ENCODE peak calls at places on chromosomes 12 and 14, in eight cellular contexts. One of them, this sample, is unnamed.

GRCh38 chr12:40645361-40645760 is 46.9 kb upstream of the CNTN1 start:
- DNase-seq in CD4-positive, alpha-beta T cell: no peak
- DNase-seq in astrocyte of the spinal cord: no peak
- DNase-seq in HCT116: no peak
- DNase-seq in GM12865: no peak
- DNase-seq in right atrium auricular region: no peak
- DNase-seq in HFFc6: no peak
- DNase-seq in ovary: no peak
- DNase-seq in this sample: no peak

GRCh38 chr12:131355688-131356245 is 355.1 kb upstream of the SFSWAP start:
- DNase-seq in right atrium auricular region: no peak
- DNase-seq in HCT116: no peak
- DNase-seq in astrocyte of the spinal cord: no peak
- DNase-seq in CD4-positive, alpha-beta T cell: no peak
- DNase-seq in GM12865: no peak
- DNase-seq in ovary: no peak
- DNase-seq in HFFc6: no peak
- DNase-seq in this sample: no peak

GRCh38 chr14:96631030-96631429 is 128.8 kb downstream of the PAPOLA start:
- DNase-seq in ovary: no peak
- DNase-seq in GM12865: no peak
- DNase-seq in astrocyte of the spinal cord: no peak
- DNase-seq in HCT116: no peak
- DNase-seq in HFFc6: no peak
- DNase-seq in right atrium auricular region: peak
- DNase-seq in CD4-positive, alpha-beta T cell: no peak
- DNase-seq in this sample: no peak

GRCh38 chr12:24071842-24072241 is 122.4 kb upstream of the SOX5 start:
- DNase-seq in HFFc6: no peak
- DNase-seq in right atrium auricular region: no peak
- DNase-seq in CD4-positive, alpha-beta T cell: no peak
- DNase-seq in astrocyte of the spinal cord: no peak
- DNase-seq in GM12865: no peak
- DNase-seq in ovary: no peak
- DNase-seq in HCT116: no peak
- DNase-seq in this sample: no peak

GRCh38 chr12:44184499-44185206 is 348.8 kb downstream of the TMEM117 start:
- DNase-seq in HFFc6: no peak
- DNase-seq in astrocyte of the spinal cord: no peak
- DNase-seq in HCT116: no peak
- DNase-seq in CD4-positive, alpha-beta T cell: no peak
- DNase-seq in GM12865: peak
- DNase-seq in ovary: no peak
- DNase-seq in right atrium auricular region: no peak
- DNase-seq in this sample: no peak

GRCh38 chr14:50085570-50086315 is 30.6 kb downstream of the VCPKMT start:
- DNase-seq in HCT116: no peak
- DNase-seq in GM12865: peak
- DNase-seq in astrocyte of the spinal cord: peak
- DNase-seq in HFFc6: peak
- DNase-seq in ovary: no peak
- DNase-seq in right atrium auricular region: no peak
- DNase-seq in CD4-positive, alpha-beta T cell: no peak
- DNase-seq in this sample: peak

GRCh38 chr12:124474709-124475108 is 92.7 kb downstream of the NCOR2 start:
- DNase-seq in ovary: no peak
- DNase-seq in right atrium auricular region: no peak
- DNase-seq in GM12865: no peak
- DNase-seq in HFFc6: no peak
- DNase-seq in astrocyte of the spinal cord: no peak
- DNase-seq in HCT116: no peak
- DNase-seq in CD4-positive, alpha-beta T cell: no peak
- DNase-seq in this sample: no peak

GRCh38 chr14:54944737-54945391 is 42.2 kb upstream of the GCH1 start:
- DNase-seq in astrocyte of the spinal cord: no peak
- DNase-seq in ovary: no peak
- DNase-seq in right atrium auricular region: no peak
- DNase-seq in HCT116: no peak
- DNase-seq in CD4-positive, alpha-beta T cell: no peak
- DNase-seq in HFFc6: no peak
- DNase-seq in GM12865: no peak
- DNase-seq in this sample: no peak

GRCh38 chr14:105275267-105275946 is 25.4 kb downstream of the BRF1 start:
- DNase-seq in right atrium auricular region: no peak
- DNase-seq in CD4-positive, alpha-beta T cell: no peak
- DNase-seq in HCT116: no peak
- DNase-seq in HFFc6: peak
- DNase-seq in GM12865: no peak
- DNase-seq in astrocyte of the spinal cord: peak
- DNase-seq in ovary: no peak
- DNase-seq in this sample: peak

GRCh38 chr12:19946549-19946948 is 421.8 kb upstream of the PDE3A start:
- DNase-seq in GM12865: no peak
- DNase-seq in CD4-positive, alpha-beta T cell: no peak
- DNase-seq in ovary: no peak
- DNase-seq in HCT116: no peak
- DNase-seq in right atrium auricular region: no peak
- DNase-seq in HFFc6: peak
- DNase-seq in astrocyte of the spinal cord: peak
- DNase-seq in this sample: peak

GRCh38 chr14:28157289-28157869 is 609.2 kb upstream of the FOXG1 start:
- DNase-seq in GM12865: no peak
- DNase-seq in ovary: peak
- DNase-seq in right atrium auricular region: no peak
- DNase-seq in CD4-positive, alpha-beta T cell: no peak
- DNase-seq in astrocyte of the spinal cord: no peak
- DNase-seq in HFFc6: no peak
- DNase-seq in HCT116: no peak
- DNase-seq in this sample: no peak

GRCh38 chr14:99524804-99525698 is 43.8 kb downstream of the CCNK start:
- DNase-seq in astrocyte of the spinal cord: peak
- DNase-seq in GM12865: no peak
- DNase-seq in ovary: no peak
- DNase-seq in HFFc6: peak
- DNase-seq in HCT116: no peak
- DNase-seq in right atrium auricular region: no peak
- DNase-seq in CD4-positive, alpha-beta T cell: peak
- DNase-seq in this sample: peak

GRCh38 chr12:91952916-91953315 is 192.7 kb downstream of the BTG1 start:
- DNase-seq in HCT116: no peak
- DNase-seq in right atrium auricular region: no peak
- DNase-seq in ovary: no peak
- DNase-seq in GM12865: no peak
- DNase-seq in HFFc6: no peak
- DNase-seq in astrocyte of the spinal cord: no peak
- DNase-seq in CD4-positive, alpha-beta T cell: no peak
- DNase-seq in this sample: no peak

GRCh38 chr14:54738009-54738408 is 164.6 kb downstream of the GCH1 start:
- DNase-seq in ovary: no peak
- DNase-seq in astrocyte of the spinal cord: no peak
- DNase-seq in HFFc6: no peak
- DNase-seq in HCT116: no peak
- DNase-seq in CD4-positive, alpha-beta T cell: no peak
- DNase-seq in GM12865: peak
- DNase-seq in right atrium auricular region: peak
- DNase-seq in this sample: no peak

GRCh38 chr12:53738834-53739284 is 11.6 kb upstream of the CALCOCO1 start:
- DNase-seq in HFFc6: no peak
- DNase-seq in ovary: no peak
- DNase-seq in right atrium auricular region: no peak
- DNase-seq in HCT116: no peak
- DNase-seq in GM12865: no peak
- DNase-seq in astrocyte of the spinal cord: no peak
- DNase-seq in CD4-positive, alpha-beta T cell: no peak
- DNase-seq in this sample: no peak

GRCh38 chr12:107404981-107405380 is 280.6 kb upstream of the PWP1 start:
- DNase-seq in right atrium auricular region: no peak
- DNase-seq in CD4-positive, alpha-beta T cell: no peak
- DNase-seq in ovary: no peak
- DNase-seq in astrocyte of the spinal cord: no peak
- DNase-seq in GM12865: peak
- DNase-seq in HFFc6: peak
- DNase-seq in HCT116: peak
- DNase-seq in this sample: peak

GRCh38 chr12:75954076-75954475 is 77.5 kb downstream of the PHLDA1 start:
- DNase-seq in astrocyte of the spinal cord: peak
- DNase-seq in HFFc6: peak
- DNase-seq in ovary: no peak
- DNase-seq in CD4-positive, alpha-beta T cell: no peak
- DNase-seq in GM12865: no peak
- DNase-seq in right atrium auricular region: no peak
- DNase-seq in HCT116: peak
- DNase-seq in this sample: peak

GRCh38 chr12:120697344-120697743 is 10.4 kb downstream of the MLEC start:
- DNase-seq in right atrium auricular region: no peak
- DNase-seq in CD4-positive, alpha-beta T cell: no peak
- DNase-seq in HFFc6: no peak
- DNase-seq in HCT116: no peak
- DNase-seq in ovary: no peak
- DNase-seq in astrocyte of the spinal cord: no peak
- DNase-seq in GM12865: no peak
- DNase-seq in this sample: no peak

GRCh38 chr14:103346286-103346685 is 12.2 kb downstream of the EIF5 start:
- DNase-seq in CD4-positive, alpha-beta T cell: no peak
- DNase-seq in HCT116: no peak
- DNase-seq in HFFc6: peak
- DNase-seq in GM12865: no peak
- DNase-seq in right atrium auricular region: no peak
- DNase-seq in ovary: no peak
- DNase-seq in astrocyte of the spinal cord: no peak
- DNase-seq in this sample: peak

GRCh38 chr12:119372540-119372939 is 38.0 kb downstream of the CCDC60 start:
- DNase-seq in right atrium auricular region: no peak
- DNase-seq in HFFc6: no peak
- DNase-seq in ovary: no peak
- DNase-seq in CD4-positive, alpha-beta T cell: no peak
- DNase-seq in GM12865: peak
- DNase-seq in HCT116: no peak
- DNase-seq in astrocyte of the spinal cord: no peak
- DNase-seq in this sample: no peak

GRCh38 chr12:93860659-93861373 is 183.6 kb downstream of the CRADD start:
- DNase-seq in GM12865: peak
- DNase-seq in ovary: no peak
- DNase-seq in right atrium auricular region: no peak
- DNase-seq in HCT116: no peak
- DNase-seq in CD4-positive, alpha-beta T cell: no peak
- DNase-seq in HFFc6: no peak
- DNase-seq in astrocyte of the spinal cord: peak
- DNase-seq in this sample: no peak

GRCh38 chr14:74085047-74085637 is 386 bp downstream of the LIN52 start:
- DNase-seq in CD4-positive, alpha-beta T cell: no peak
- DNase-seq in GM12865: peak
- DNase-seq in astrocyte of the spinal cord: peak
- DNase-seq in ovary: peak
- DNase-seq in right atrium auricular region: no peak
- DNase-seq in HFFc6: peak
- DNase-seq in HCT116: no peak
- DNase-seq in this sample: peak

GRCh38 chr12:10719482-10719881 is 3.6 kb downstream of the YBX3 start:
- DNase-seq in HCT116: no peak
- DNase-seq in astrocyte of the spinal cord: no peak
- DNase-seq in CD4-positive, alpha-beta T cell: no peak
- DNase-seq in GM12865: no peak
- DNase-seq in ovary: no peak
- DNase-seq in right atrium auricular region: no peak
- DNase-seq in HFFc6: no peak
- DNase-seq in this sample: no peak

GRCh38 chr14:25118671-25119070 is 68.7 kb upstream of the STXBP6 start:
- DNase-seq in CD4-positive, alpha-beta T cell: no peak
- DNase-seq in HCT116: no peak
- DNase-seq in right atrium auricular region: no peak
- DNase-seq in GM12865: no peak
- DNase-seq in astrocyte of the spinal cord: no peak
- DNase-seq in HFFc6: no peak
- DNase-seq in ovary: no peak
- DNase-seq in this sample: no peak

GRCh38 chr12:102498471-102498870 is 18.1 kb upstream of the IGF1 start:
- DNase-seq in CD4-positive, alpha-beta T cell: no peak
- DNase-seq in HCT116: no peak
- DNase-seq in right atrium auricular region: no peak
- DNase-seq in ovary: no peak
- DNase-seq in GM12865: no peak
- DNase-seq in astrocyte of the spinal cord: no peak
- DNase-seq in HFFc6: no peak
- DNase-seq in this sample: no peak

GRCh38 chr14:21233457-21234076 is 35.7 kb downstream of the HNRNPC start:
- DNase-seq in GM12865: no peak
- DNase-seq in astrocyte of the spinal cord: no peak
- DNase-seq in ovary: no peak
- DNase-seq in CD4-positive, alpha-beta T cell: no peak
- DNase-seq in HCT116: no peak
- DNase-seq in right atrium auricular region: no peak
- DNase-seq in HFFc6: no peak
- DNase-seq in this sample: peak
- TF ChIP-seq CTCF in GM12865: no peak
- TF ChIP-seq CTCF in astrocyte of the spinal cord: peak
- TF ChIP-seq CTCF in ovary: no peak
- TF ChIP-seq CTCF in CD4-positive, alpha-beta T cell: peak
- TF ChIP-seq CTCF in HCT116: no peak
- TF ChIP-seq CTCF in right atrium auricular region: no peak
- TF ChIP-seq CTCF in HFFc6: peak
- TF ChIP-seq CTCF in this sample: peak

DNA sequence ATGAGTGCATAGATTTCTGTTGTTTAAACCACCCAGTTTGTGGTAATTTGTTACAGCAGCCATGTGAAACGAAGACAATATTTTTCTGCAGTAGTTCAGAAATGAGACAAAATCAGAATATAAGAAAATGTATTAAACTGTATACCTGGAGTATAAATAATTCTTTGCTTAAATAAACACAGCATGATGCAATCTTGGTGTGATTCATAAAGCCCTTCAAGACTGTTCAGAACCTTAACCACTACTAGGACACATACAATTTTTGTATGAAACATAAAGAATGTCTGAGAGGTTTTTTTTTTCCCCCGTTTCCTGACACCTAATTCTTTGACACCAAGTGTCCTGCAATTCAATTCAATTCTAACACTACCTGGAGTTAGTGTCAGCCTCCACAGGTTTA is 10.5 kb downstream of the C12orf75 start:
- DNase-seq in HFFc6: no peak
- DNase-seq in GM12865: no peak
- DNase-seq in right atrium auricular region: no peak
- DNase-seq in ovary: no peak
- DNase-seq in HCT116: no peak
- DNase-seq in CD4-positive, alpha-beta T cell: no peak
- DNase-seq in astrocyte of the spinal cord: peak
- DNase-seq in this sample: peak
- TF ChIP-seq CTCF in HFFc6: no peak
- TF ChIP-seq CTCF in GM12865: no peak
- TF ChIP-seq CTCF in right atrium auricular region: no peak
- TF ChIP-seq CTCF in ovary: no peak
- TF ChIP-seq CTCF in HCT116: no peak
- TF ChIP-seq CTCF in CD4-positive, alpha-beta T cell: no peak
- TF ChIP-seq CTCF in astrocyte of the spinal cord: no peak
- TF ChIP-seq CTCF in this sample: no peak

GRCh38 chr12:109582636-109583035 is 9.0 kb downstream of the MVK start:
- DNase-seq in right atrium auricular region: no peak
- DNase-seq in astrocyte of the spinal cord: no peak
- DNase-seq in CD4-positive, alpha-beta T cell: no peak
- DNase-seq in HCT116: no peak
- DNase-seq in GM12865: no peak
- DNase-seq in HFFc6: no peak
- DNase-seq in ovary: no peak
- DNase-seq in this sample: no peak
- TF ChIP-seq CTCF in right atrium auricular region: no peak
- TF ChIP-seq CTCF in astrocyte of the spinal cord: no peak
- TF ChIP-seq CTCF in CD4-positive, alpha-beta T cell: no peak
- TF ChIP-seq CTCF in HCT116: no peak
- TF ChIP-seq CTCF in GM12865: no peak
- TF ChIP-seq CTCF in HFFc6: no peak
- TF ChIP-seq CTCF in ovary: no peak
- TF ChIP-seq CTCF in this sample: no peak

GRCh38 chr14:70707138-70708038 is 65.7 kb downstream of the TTC9 start:
- DNase-seq in ovary: peak
- DNase-seq in HCT116: peak
- DNase-seq in right atrium auricular region: no peak
- DNase-seq in GM12865: peak
- DNase-seq in HFFc6: peak
- DNase-seq in astrocyte of the spinal cord: peak
- DNase-seq in CD4-positive, alpha-beta T cell: no peak
- DNase-seq in this sample: peak
- TF ChIP-seq CTCF in ovary: no peak
- TF ChIP-seq CTCF in HCT116: no peak
- TF ChIP-seq CTCF in right atrium auricular region: no peak
- TF ChIP-seq CTCF in GM12865: no peak
- TF ChIP-seq CTCF in HFFc6: no peak
- TF ChIP-seq CTCF in astrocyte of the spinal cord: no peak
- TF ChIP-seq CTCF in CD4-positive, alpha-beta T cell: no peak
- TF ChIP-seq CTCF in this sample: no peak

This sample was measured in choroid plexus epithelial cell.